ENCODE peak calls at places on chromosomes 6 and 20, in eight cellular contexts. E is activated CD8-positive, alpha-beta memory T cell treated with anti-CD3 and anti-CD28 coated beads, Interleukin-2, amount 50 U/mL, for 4 hours; I is DMS 273 treated with DMSO at 0.1 percent for 48 hours; Y is GM18507; N is activated CD8-positive, alpha-beta T cell treated with anti-CD3 and anti-CD28 coated beads, Interleukin-2, amount 10 ng/mL, durations not matched to agents 7 days and 5 days; L is GM13976; J is dermis blood vessel endothelial cell; B is stimulated activated CD4-positive, alpha-beta T cell treated with anti-CD3 and anti-CD28 coated beads, Interleukin-2, amount 100 ng/mL, for 48 hours. U is an unnamed sample.

GRCh38 chr6:100257661-100258395 is 206.9 kb downstream of the SIM1 start:
- DNase-seq in E (no peak), I (no peak), Y (no peak), N (no peak), L (peak; percentile 3), J (peak; percentile 66), B (no peak), U (peak; percentile 5)

GRCh38 chr6:33008944-33009861 is at the start of gene HLA-DOA:
- DNase-seq in E (peak; percentile 59), I (peak; percentile 66), Y (peak; percentile 89), N (peak; percentile 74), L (peak; percentile 96), J (peak; percentile 13), B (no peak), U (peak; percentile 96)

GRCh38 chr20:25643735-25644134 is 19.9 kb upstream of the NANP start:
- DNase-seq in E (no peak), I (no peak), Y (no peak), N (no peak), L (no peak), J (no peak), B (no peak), U (no peak)

GRCh38 chr6:136628996-136629395 is 78.8 kb upstream of the MAP7 start:
- DNase-seq in E (no peak), I (no peak), Y (no peak), N (no peak), L (no peak), J (peak; percentile 84), B (no peak), U (no peak)

GRCh38 chr6:4474810-4475209 is 301.4 kb upstream of the CDYL start:
- DNase-seq in E (no peak), I (no peak), Y (no peak), N (no peak), L (no peak), J (no peak), B (no peak), U (no peak)

GRCh38 chr20:5919634-5920544 is 30.4 kb downstream of the TRMT6 start:
- DNase-seq in E (no peak), I (no peak), Y (no peak), N (no peak), L (no peak), J (no peak), B (no peak), U (no peak)

GRCh38 chr6:52890018-52890417 is 19.5 kb downstream of the GSTA3 start:
- DNase-seq in E (no peak), I (no peak), Y (no peak), N (no peak), L (no peak), J (no peak), B (no peak), U (no peak)

GRCh38 chr20:10469599-10469998 is 34.5 kb downstream of the SLX4IP start:
- DNase-seq in E (no peak), I (peak; percentile 55), Y (no peak), N (peak; percentile 52), L (no peak), J (peak; percentile 92), B (no peak), U (peak; percentile 40)

GRCh38 chr20:47225458-47225857 is 131.0 kb downstream of the ZMYND8 start:
- DNase-seq in E (no peak), I (no peak), Y (no peak), N (no peak), L (no peak), J (no peak), B (no peak), U (no peak)

GRCh38 chr20:16528078-16528477 is 45.2 kb downstream of the KIF16B start:
- DNase-seq in E (no peak), I (peak; percentile 74), Y (no peak), N (no peak), L (no peak), J (peak; percentile 38), B (no peak), U (no peak)

GRCh38 chr6:134517145-134517658 is 199.3 kb upstream of the SGK1 start:
- DNase-seq in E (no peak), I (no peak), Y (no peak), N (no peak), L (no peak), J (peak; percentile 82), B (no peak), U (no peak)

GRCh38 chr6:159862103-159862502 is 28.7 kb upstream of the MAS1 start:
- DNase-seq in E (no peak), I (no peak), Y (no peak), N (no peak), L (no peak), J (no peak), B (no peak), U (no peak)

GRCh38 chr6:165515963-165516624 is 146.9 kb downstream of the PDE10A start:
- DNase-seq in E (no peak), I (no peak), Y (no peak), N (no peak), L (no peak), J (peak; percentile 63), B (no peak), U (no peak)

GRCh38 chr6:147974376-147974775 is 368.3 kb upstream of the SASH1 start:
- DNase-seq in E (no peak), I (no peak), Y (no peak), N (no peak), L (no peak), J (no peak), B (no peak), U (no peak)

GRCh38 chr20:61049684-61050083 is 202.4 kb upstream of the CDH4 start:
- DNase-seq in E (no peak), I (no peak), Y (no peak), N (no peak), L (no peak), J (no peak), B (no peak), U (no peak)

GRCh38 chr6:130070306-130070705 is 51.9 kb downstream of the L3MBTL3 start:
- DNase-seq in E (no peak), I (no peak), Y (no peak), N (no peak), L (no peak), J (no peak), B (no peak), U (no peak)

GRCh38 chr6:167761794-167762258 is 64.9 kb upstream of the AFDN start:
- DNase-seq in E (no peak), I (no peak), Y (no peak), N (no peak), L (no peak), J (no peak), B (no peak), U (no peak)

GRCh38 chr6:168051648-168052047 is 27.4 kb downstream of the FRMD1 start:
- DNase-seq in E (no peak), I (no peak), Y (no peak), N (no peak), L (no peak), J (no peak), B (no peak), U (no peak)

GRCh38 chr6:15672291-15672690 is 9.5 kb upstream of the DTNBP1 start:
- DNase-seq in E (no peak), I (no peak), Y (no peak), N (no peak), L (no peak), J (no peak), B (no peak), U (no peak)

GRCh38 chr6:53359843-53360834 is 11.4 kb upstream of the ELOVL5 start:
- DNase-seq in E (no peak), I (no peak), Y (no peak), N (peak; percentile 29), L (no peak), J (no peak), B (peak; percentile 34), U (peak; percentile 32)

GRCh38 chr20:6162239-6162638 is 39.4 kb upstream of the FERMT1 start:
- DNase-seq in E (no peak), I (no peak), Y (no peak), N (no peak), L (no peak), J (no peak), B (no peak), U (no peak)

GRCh38 chr20:21156266-21156665 is 30.4 kb downstream of the KIZ start:
- DNase-seq in E (no peak), I (no peak), Y (no peak), N (no peak), L (no peak), J (no peak), B (no peak), U (no peak)

GRCh38 chr6:135114355-135115145 is 59.9 kb upstream of the HBS1L start:
- DNase-seq in E (peak; percentile 35), I (no peak), Y (no peak), N (peak; percentile 57), L (no peak), J (no peak), B (peak; percentile 49), U (peak; percentile 18)

GRCh38 chr6:33271098-33271607 is 523 bp downstream of the VPS52 start:
- DNase-seq in E (no peak), I (no peak), Y (no peak), N (no peak), L (no peak), J (no peak), B (no peak), U (no peak)

GRCh38 chr20:13814672-13815071 is 29.8 kb downstream of the NDUFAF5 start:
- DNase-seq in E (no peak), I (no peak), Y (no peak), N (no peak), L (no peak), J (no peak), B (no peak), U (no peak)

GRCh38 chr6:53410508-53411258 is 61.9 kb upstream of the ELOVL5 start:
- DNase-seq in E (peak; percentile 51), I (no peak), Y (peak; percentile 25), N (peak; percentile 66), L (peak; percentile 54), J (peak; percentile 70), B (peak; percentile 37), U (peak; percentile 52)

GRCh38 chr20:16476032-16476431 is 97.2 kb downstream of the KIF16B start:
- DNase-seq in E (no peak), I (peak; percentile 11), Y (peak; percentile 5), N (no peak), L (peak; percentile 31), J (peak; percentile 68), B (no peak), U (peak; percentile 23)

GRCh38 chr20:9685011-9685410 is 153.9 kb downstream of the PAK5 start:
- DNase-seq in E (no peak), I (no peak), Y (no peak), N (no peak), L (no peak), J (no peak), B (no peak), U (no peak)

GRCh38 chr20:35644806-35645205 is 19.9 kb downstream of the CPNE1 start:
- DNase-seq in E (no peak), I (no peak), Y (no peak), N (no peak), L (no peak), J (no peak), B (no peak), U (no peak)

GRCh38 chr6:150557043-150557599 is 42.6 kb upstream of the PLEKHG1 start:
- DNase-seq in E (no peak), I (no peak), Y (no peak), N (no peak), L (no peak), J (no peak), B (no peak), U (no peak)